ENCODE peak calls at places on chromosomes 5 and 9, in nine cellular contexts. V is HFFc6, Q is psoas muscle, K is dorsolateral prefrontal cortex, Z is astrocyte of the spinal cord, R is Calu3, Y is Peyer's patch, L is RWPE1, F is GM10248. C is an unnamed sample.
A peak's percentile ranks its signal among the peaks of the same experiment; 100 is the strongest.

GRCh38 chr5:15835514-15835913 is 335.5 kb downstream of the FBXL7 start:
- DNase-seq in Q (no peak), Y (no peak), Z (no peak), K (no peak), L (no peak), V (peak; percentile 54), R (no peak), F (no peak), C (no peak)

GRCh38 chr5:166532821-166533220 is 1758.6 kb upstream of the WWC1 start:
- DNase-seq in V (no peak), K (no peak), Y (no peak), Q (no peak), F (no peak), L (no peak), R (no peak), Z (no peak), C (no peak)

GRCh38 chr9:5500441-5501235 is 9.7 kb upstream of the PDCD1LG2 start:
- DNase-seq in F (no peak), Y (no peak), V (no peak), K (no peak), R (no peak), Z (peak; percentile 93), L (no peak), Q (no peak), C (no peak)

GRCh38 chr9:114757395-114757794 is 48.4 kb downstream of the TNFSF15 start:
- DNase-seq in Z (no peak), V (no peak), K (no peak), L (no peak), F (no peak), Q (no peak), R (no peak), Y (no peak), C (no peak)

GRCh38 chr5:147752033-147752432 is 30.5 kb downstream of the JAKMIP2 start:
- DNase-seq in L (no peak), K (no peak), Q (no peak), Y (no peak), Z (no peak), R (no peak), V (no peak), F (no peak), C (no peak)

GRCh38 chr5:56200856-56201638 is 32.1 kb downstream of the ANKRD55 start:
- DNase-seq in R (peak; percentile 67), F (peak; percentile 73), L (peak; percentile 80), V (peak; percentile 48), Q (no peak), K (no peak), Z (peak; percentile 78), Y (peak; percentile 46), C (no peak)

GRCh38 chr9:130414910-130415746 is 29.6 kb upstream of the ASS1 start:
- DNase-seq in F (no peak), R (peak; percentile 8), Z (no peak), V (no peak), Q (no peak), K (no peak), L (no peak), Y (no peak), C (no peak)

GRCh38 chr5:160175438-160176218 is 53.7 kb upstream of the FABP6 start:
- DNase-seq in Z (peak; percentile 36), L (no peak), Q (peak; percentile 62), K (peak; percentile 77), F (no peak), V (no peak), R (no peak), Y (no peak), C (no peak)

GRCh38 chr9:91416086-91416712 is 7.4 kb downstream of the NFIL3 start:
- DNase-seq in Y (no peak), Q (no peak), F (no peak), Z (peak; percentile 42), V (peak; percentile 25), K (no peak), L (peak; percentile 69), R (no peak), C (no peak)

GRCh38 chr9:133375724-133376654 is at the start of the genes STKLD1 and SURF4:
- DNase-seq in V (peak; percentile 90), R (peak; percentile 93), Y (peak; percentile 95), Z (peak; percentile 97), Q (peak; percentile 98), L (peak; percentile 100), F (peak; percentile 100), K (peak; percentile 90), C (peak; percentile 97)

GRCh38 chr5:67901816-67902496 is 313.6 kb upstream of the PIK3R1 start:
- DNase-seq in K (no peak), R (no peak), L (no peak), Y (no peak), Q (no peak), F (no peak), V (no peak), Z (no peak), C (no peak)

GRCh38 chr9:16032799-16033198 is 480.0 kb downstream of the CCDC171 start:
- DNase-seq in F (no peak), V (peak; percentile 39), R (peak; percentile 22), Q (no peak), Y (no peak), Z (peak; percentile 64), L (no peak), K (no peak), C (no peak)

GRCh38 chr9:89639367-89639795 is 34.6 kb downstream of the GADD45G start:
- DNase-seq in Y (no peak), R (no peak), Q (peak; percentile 93), K (no peak), V (no peak), L (no peak), Z (peak; percentile 12), F (no peak), C (no peak)

GRCh38 chr9:14395300-14396082 is 81.5 kb upstream of the NFIB start:
- DNase-seq in F (no peak), Q (peak; percentile 56), K (peak; percentile 69), L (no peak), R (no peak), Y (no peak), Z (no peak), V (no peak), C (no peak)

GRCh38 chr9:68951879-68952659 is 61.8 kb downstream of the PRKACG start:
- DNase-seq in R (no peak), Q (no peak), Y (no peak), L (no peak), K (no peak), F (no peak), V (no peak), Z (no peak), C (no peak)

GRCh38 chr9:121921444-121921843 is 171.7 kb downstream of the TTLL11 start:
- DNase-seq in Q (no peak), Y (no peak), V (no peak), F (no peak), L (no peak), K (no peak), R (no peak), Z (no peak), C (no peak)

GRCh38 chr5:162607879-162608278 is 540.3 kb downstream of the GABRG2 start:
- DNase-seq in R (no peak), Q (no peak), Z (no peak), F (no peak), Y (no peak), K (no peak), L (no peak), V (no peak), C (no peak)
- TF ChIP-seq CTCF in R (no peak), Q (no peak), Z (no peak), F (no peak), Y (no peak), K (no peak), L (peak; percentile 43), V (peak; percentile 24), C (peak; percentile 70)

DNA sequence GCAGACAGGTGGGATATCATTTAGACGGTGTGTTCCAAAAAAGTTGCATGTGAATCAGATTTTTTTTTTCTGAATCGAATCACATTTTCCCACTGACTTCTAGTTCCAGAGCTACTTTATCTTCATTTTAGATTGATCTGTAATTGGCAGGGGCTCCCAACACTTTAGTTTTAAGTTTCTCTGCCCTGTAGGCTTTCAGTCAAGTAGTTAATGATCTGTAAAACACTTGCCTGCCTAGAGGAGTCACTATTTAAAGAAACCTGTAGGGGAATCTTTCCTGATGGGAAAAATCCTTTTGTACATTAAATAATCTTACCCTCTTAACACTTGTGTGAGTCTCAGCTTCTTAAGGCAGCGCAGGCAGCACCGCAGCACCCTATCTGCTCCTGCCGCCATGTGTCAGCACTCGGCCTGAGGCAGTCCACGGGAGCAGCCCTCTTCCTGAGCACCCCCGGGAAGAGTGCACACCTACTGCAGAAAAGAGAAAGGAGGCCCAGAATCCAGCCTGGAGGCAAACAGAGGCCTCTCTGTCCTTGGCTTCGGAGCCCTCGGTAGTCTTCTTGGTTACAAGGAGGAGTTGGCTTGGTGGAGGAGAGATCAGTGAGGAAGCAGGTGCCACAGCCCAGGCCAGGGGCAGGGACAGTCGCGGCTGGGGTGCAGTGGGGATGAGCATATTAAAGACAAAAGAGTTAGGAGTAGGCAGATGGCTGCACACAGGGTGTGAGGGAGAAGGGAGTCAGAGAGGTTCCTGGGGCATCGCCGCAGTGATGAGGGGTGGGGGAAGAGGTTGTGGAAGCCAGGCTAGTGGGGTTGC is 209.3 kb downstream of the GAPVD1 start:
- DNase-seq in V (no peak), F (no peak), R (no peak), Z (no peak), K (no peak), Q (no peak), L (no peak), Y (no peak), C (no peak)
- TF ChIP-seq CTCF in V (no peak), F (no peak), R (no peak), Z (no peak), K (no peak), Q (no peak), L (no peak), Y (no peak), C (no peak)

GRCh38 chr5:134069553-134069952 is 44.9 kb upstream of the TCF7 start:
- DNase-seq in V (no peak), Z (no peak), Y (no peak), L (no peak), F (no peak), Q (no peak), K (no peak), R (no peak), C (no peak)
- TF ChIP-seq CTCF in V (no peak), Z (no peak), Y (no peak), L (no peak), F (no peak), Q (no peak), K (no peak), R (no peak), C (no peak)

GRCh38 chr9:34454571-34455065 is 3.8 kb downstream of the FAM219A start:
- DNase-seq in L (peak; percentile 55), Z (peak; percentile 29), Y (no peak), F (no peak), Q (peak; percentile 68), V (peak; percentile 80), R (no peak), K (no peak), C (no peak)
- TF ChIP-seq CTCF in L (no peak), Z (no peak), Y (no peak), F (no peak), Q (peak; percentile 21), V (peak; percentile 67), R (no peak), K (peak; percentile 18), C (no peak)

DNA sequence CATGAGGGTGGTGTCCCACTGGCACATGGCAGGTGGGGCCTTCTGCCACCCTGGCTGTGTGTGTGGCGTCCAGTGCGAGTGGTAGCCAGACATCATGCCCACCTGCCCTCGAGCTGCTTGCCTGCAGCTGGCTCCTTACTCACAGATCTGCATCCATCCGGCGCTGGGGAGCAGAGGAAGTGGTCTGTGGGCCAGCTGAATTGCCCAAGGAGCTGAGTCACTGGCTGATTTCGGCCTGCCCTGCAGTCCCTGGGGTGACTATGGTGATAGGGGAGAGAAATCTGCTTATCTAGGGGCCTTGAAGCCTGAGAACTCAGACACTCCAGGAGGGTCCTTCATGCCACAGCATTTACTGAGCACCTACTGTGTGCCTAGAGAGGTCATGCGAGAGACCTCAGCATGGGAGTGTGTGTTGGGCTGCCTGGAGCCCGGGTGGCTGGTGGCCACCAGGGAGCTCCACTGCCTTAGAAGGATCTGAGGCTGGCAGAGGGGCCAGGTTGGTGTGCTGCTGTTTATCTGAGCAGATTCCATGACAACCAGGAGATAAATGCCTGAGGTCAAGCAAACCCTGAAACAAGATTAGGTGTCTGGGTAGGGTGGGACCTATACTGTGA is 57.1 kb downstream of the SLC22A5 start:
- DNase-seq in F (peak; percentile 67), V (peak; percentile 92), Y (peak; percentile 91), Q (peak; percentile 92), R (peak; percentile 75), L (peak; percentile 93), K (no peak), Z (peak; percentile 91), C (no peak)
- TF ChIP-seq CTCF in F (peak; percentile 62), V (peak; percentile 76), Y (peak; percentile 30), Q (peak; percentile 39), R (peak; percentile 28), L (no peak), K (no peak), Z (peak; percentile 54), C (no peak)